ENCODE peak calls at places on chromosome 7, in ten cellular contexts. K, M, E, I, L, U, G, H, V and C are unnamed samples.

GRCh38 chr7:98754041-98754479 is 115.8 kb downstream of the TMEM130 start:
- DNase-seq in K (no peak), M (peak), E (no peak), I (peak), L (no peak), U (no peak), G (no peak), H (no peak), V (peak), C (no peak)

GRCh38 chr7:47906883-47907282 is 41.4 kb downstream of the PKD1L1 start:
- DNase-seq in K (no peak), M (no peak), E (no peak), I (no peak), L (no peak), U (no peak), G (no peak), H (no peak), V (no peak), C (no peak)

GRCh38 chr7:70177166-70177565 is 578.9 kb downstream of the AUTS2 start:
- DNase-seq in K (no peak), M (no peak), E (no peak), I (no peak), L (no peak), U (no peak), G (no peak), H (no peak), V (no peak), C (no peak)

GRCh38 chr7:36949711-36950600 is 225.7 kb upstream of the AOAH start:
- DNase-seq in K (no peak), M (peak), E (peak), I (peak), L (peak), U (no peak), G (peak), H (no peak), V (no peak), C (no peak)

GRCh38 chr7:65951837-65952578 is 30.0 kb downstream of the GUSB start:
- DNase-seq in K (peak), M (no peak), E (no peak), I (no peak), L (peak), U (no peak), G (no peak), H (no peak), V (no peak), C (no peak)

GRCh38 chr7:91636129-91636724 is 244.3 kb downstream of the MTERF1 start:
- DNase-seq in K (peak), M (peak), E (peak), I (no peak), L (peak), U (peak), G (no peak), H (no peak), V (peak), C (no peak)

GRCh38 chr7:42662862-42663261 is 249.0 kb downstream of the C7orf25 start:
- DNase-seq in K (no peak), M (no peak), E (no peak), I (no peak), L (no peak), U (no peak), G (no peak), H (no peak), V (no peak), C (no peak)

GRCh38 chr7:137343483-137343841 is at the start of gene PTN:
- DNase-seq in K (peak), M (no peak), E (peak), I (peak), L (peak), U (peak), G (peak), H (peak), V (peak), C (no peak)

GRCh38 chr7:15323545-15323944 is 238.3 kb downstream of the AGMO start:
- DNase-seq in K (no peak), M (no peak), E (peak), I (no peak), L (no peak), U (no peak), G (no peak), H (no peak), V (no peak), C (no peak)

GRCh38 chr7:148276291-148277041 is 314.1 kb upstream of the C7orf33 start:
- DNase-seq in K (no peak), M (no peak), E (no peak), I (no peak), L (no peak), U (no peak), G (no peak), H (no peak), V (no peak), C (no peak)

GRCh38 chr7:13282377-13282980 is 595.0 kb downstream of the ARL4A start:
- DNase-seq in K (no peak), M (no peak), E (peak), I (no peak), L (peak), U (no peak), G (peak), H (no peak), V (no peak), C (no peak)

GRCh38 chr7:42068554-42069280 is 168.3 kb downstream of the GLI3 start:
- DNase-seq in K (no peak), M (no peak), E (no peak), I (no peak), L (no peak), U (no peak), G (no peak), H (no peak), V (no peak), C (no peak)

GRCh38 chr7:131336956-131337355 is 9.3 kb downstream of the MKLN1 start:
- DNase-seq in K (peak), M (no peak), E (no peak), I (no peak), L (peak), U (no peak), G (no peak), H (no peak), V (no peak), C (no peak)

GRCh38 chr7:83985766-83986165 is 208.8 kb downstream of the SEMA3A start:
- DNase-seq in K (no peak), M (no peak), E (no peak), I (no peak), L (no peak), U (no peak), G (no peak), H (no peak), V (no peak), C (no peak)

GRCh38 chr7:2956526-2957368 is 86.9 kb downstream of the CARD11 start:
- DNase-seq in K (peak), M (no peak), E (no peak), I (no peak), L (peak), U (no peak), G (no peak), H (peak), V (peak), C (no peak)

GRCh38 chr7:92042056-92042737 is 92.1 kb downstream of the CYP51A1 start:
- DNase-seq in K (no peak), M (peak), E (no peak), I (no peak), L (no peak), U (no peak), G (no peak), H (no peak), V (peak), C (no peak)

GRCh38 chr7:43781726-43782607 is 23.5 kb downstream of the BLVRA start:
- DNase-seq in K (peak), M (peak), E (no peak), I (no peak), L (peak), U (no peak), G (no peak), H (no peak), V (no peak), C (no peak)

GRCh38 chr7:21067216-21067615 is 280.5 kb upstream of the SP8 start:
- DNase-seq in K (peak), M (no peak), E (no peak), I (no peak), L (no peak), U (no peak), G (no peak), H (no peak), V (no peak), C (no peak)

GRCh38 chr7:114409750-114410149 is 4.9 kb upstream of the FOXP2 start:
- DNase-seq in K (peak), M (no peak), E (no peak), I (no peak), L (no peak), U (no peak), G (no peak), H (no peak), V (no peak), C (no peak)

GRCh38 chr7:73706122-73707044 is 13.1 kb downstream of the STX1A start:
- DNase-seq in K (no peak), M (no peak), E (no peak), I (no peak), L (peak), U (no peak), G (no peak), H (no peak), V (peak), C (no peak)

GRCh38 chr7:90595341-90595800 is 750 bp upstream of the CDK14 start:
- DNase-seq in K (no peak), M (no peak), E (no peak), I (no peak), L (peak), U (no peak), G (peak), H (no peak), V (no peak), C (no peak)